ENCODE peak calls at places on chromosomes 7 and 10, in six cellular contexts. Z, P, K, D, V and N are unnamed samples.

GRCh38 chr10:15704581-15704968 is 15.1 kb downstream of the ITGA8 start:
- DNase-seq in Z (no peak), K (no peak), V (no peak), D (no peak), P (no peak), N (no peak)

GRCh38 chr7:82760831-82761230 is 317.3 kb upstream of the CACNA2D1 start:
- DNase-seq in D (no peak), K (no peak), P (no peak), Z (no peak), V (no peak), N (no peak)

GRCh38 chr10:21082206-21082605 is 185.1 kb upstream of the NEBL start:
- DNase-seq in K (no peak), Z (no peak), P (no peak), V (no peak), D (no peak), N (no peak)

GRCh38 chr10:125076891-125077643 is 83.3 kb downstream of the CTBP2 start:
- DNase-seq in V (no peak), D (no peak), Z (no peak), P (no peak), K (no peak), N (no peak)

GRCh38 chr7:90401989-90402388 is 1.3 kb upstream of the CLDN12 start:
- DNase-seq in P (no peak), D (no peak), V (no peak), Z (peak), K (peak), N (no peak)

GRCh38 chr7:133355822-133356221 is 102.9 kb downstream of the EXOC4 start:
- DNase-seq in P (no peak), K (no peak), V (no peak), D (no peak), Z (no peak), N (no peak)

GRCh38 chr7:91085175-91085574 is 179.1 kb upstream of the FZD1 start:
- DNase-seq in Z (no peak), P (no peak), K (no peak), V (no peak), D (no peak), N (no peak)

GRCh38 chr10:87670591-87670990 is 10.9 kb downstream of the PAPSS2 start:
- DNase-seq in P (no peak), Z (no peak), D (no peak), V (no peak), K (no peak), N (no peak)

GRCh38 chr7:102155821-102156441 is 130.7 kb upstream of the SH2B2 start:
- DNase-seq in K (no peak), P (no peak), D (no peak), Z (peak), V (no peak), N (no peak)

GRCh38 chr7:24540956-24541355 is 32.3 kb upstream of the PALS2 start:
- DNase-seq in P (no peak), K (no peak), D (no peak), Z (no peak), V (no peak), N (no peak)

GRCh38 chr10:52213511-52213831 is 100.6 kb upstream of the DKK1 start:
- DNase-seq in Z (no peak), V (no peak), D (no peak), P (no peak), K (no peak), N (no peak)

GRCh38 chr10:43292745-43293676 is 26.1 kb upstream of the RASGEF1A start:
- DNase-seq in D (peak), P (peak), V (no peak), Z (peak), K (no peak), N (peak)

GRCh38 chr7:108459922-108460551 is 3.8 kb upstream of the NRCAM start:
- DNase-seq in D (no peak), K (peak), Z (peak), P (no peak), V (no peak), N (no peak)

GRCh38 chr10:3770611-3771110 is 14.3 kb downstream of the KLF6 start:
- DNase-seq in P (no peak), D (no peak), K (no peak), Z (no peak), V (no peak), N (no peak)